ENCODE peak calls at places on chromosomes 13 and 19, in five cellular contexts. T is tibial artery; D is sigmoid colon; U is cardiac muscle cell; Y is CD8-positive, alpha-beta T cell. M is an unnamed sample.

GRCh38 chr19:55113570-55114039 is 3.8 kb downstream of the PPP1R12C start:
- DNase-seq in U (peak; percentile 95), Y (no peak), T (peak; percentile 94), D (peak; percentile 99), M (peak; percentile 75)

GRCh38 chr19:30082611-30083010 is 140.6 kb downstream of the URI1 start:
- DNase-seq in T (no peak), U (no peak), D (no peak), Y (no peak), M (no peak)

GRCh38 chr19:51742736-51743288 is 8.9 kb downstream of the FPR1 start:
- DNase-seq in U (no peak), Y (no peak), T (no peak), D (no peak), M (no peak)

GRCh38 chr13:59638404-59638803 is 525.3 kb downstream of the DIAPH3 start:
- DNase-seq in Y (no peak), D (no peak), U (no peak), T (no peak), M (no peak)

GRCh38 chr13:68628994-68629393 is 1398.9 kb upstream of the PCDH9 start:
- DNase-seq in D (no peak), T (no peak), U (no peak), Y (no peak), M (no peak)

GRCh38 chr13:112800057-112800456 is 110.2 kb downstream of the ATP11A start:
- DNase-seq in U (no peak), D (no peak), T (no peak), Y (no peak), M (no peak)

GRCh38 chr13:54733639-54734038 is 1705.0 kb downstream of the OLFM4 start:
- DNase-seq in T (no peak), D (no peak), Y (no peak), U (no peak), M (peak; percentile 1)

GRCh38 chr13:50599927-50600326 is 243.6 kb downstream of the DLEU7 start:
- DNase-seq in Y (no peak), T (no peak), U (no peak), D (no peak), M (no peak)

GRCh38 chr13:34458756-34459462 is 483.2 kb upstream of the NBEA start:
- DNase-seq in Y (no peak), D (peak; percentile 69), T (no peak), U (peak; percentile 6), M (no peak)

GRCh38 chr13:99892189-99892588 is 79.4 kb downstream of the ZIC5 start:
- DNase-seq in T (no peak), D (no peak), U (no peak), Y (no peak), M (peak; percentile 90)

GRCh38 chr19:45972081-45972943 is 1.4 kb downstream of the NOVA2 start:
- DNase-seq in Y (peak; percentile 22), T (peak; percentile 24), U (no peak), D (no peak), M (no peak)

GRCh38 chr13:28392896-28393295 is 102.0 kb downstream of the FLT1 start:
- DNase-seq in T (no peak), U (no peak), D (no peak), Y (no peak), M (no peak)

GRCh38 chr13:103757361-103757760 is 691.1 kb upstream of the SLC10A2 start:
- DNase-seq in U (no peak), T (no peak), Y (no peak), D (no peak), M (no peak)

GRCh38 chr19:53388904-53389303 is 6.0 kb upstream of the ZNF765 start:
- DNase-seq in D (no peak), U (no peak), Y (no peak), T (no peak), M (no peak)

GRCh38 chr13:44163108-44163507 is 210.5 kb upstream of the SERP2 start:
- DNase-seq in Y (no peak), T (no peak), U (no peak), D (no peak), M (no peak)

GRCh38 chr19:7869453-7869909 is 4.7 kb downstream of the PRR36 start:
- DNase-seq in U (peak; percentile 40), D (no peak), Y (peak; percentile 84), T (no peak), M (peak; percentile 51)

GRCh38 chr13:90760639-90761038 is 586.8 kb upstream of the MIR17HG start:
- DNase-seq in Y (no peak), T (no peak), U (no peak), D (no peak), M (no peak)

GRCh38 chr13:80454245-80454644 is 113.3 kb upstream of the SPRY2 start:
- DNase-seq in Y (no peak), D (no peak), T (no peak), U (peak; percentile 78), M (no peak)

GRCh38 chr13:37869756-37870488 is at the start of gene TRPC4:
- DNase-seq in Y (no peak), T (peak; percentile 30), D (peak; percentile 77), U (peak; percentile 83), M (no peak)

GRCh38 chr13:35848316-35848715 is 282.9 kb downstream of the DCLK1 start:
- DNase-seq in D (no peak), T (no peak), U (no peak), Y (no peak), M (no peak)

GRCh38 chr13:113742000-113742441 is 17.0 kb upstream of the TMEM255B start:
- DNase-seq in Y (peak; percentile 27), U (peak; percentile 50), T (peak; percentile 61), D (no peak), M (no peak)

DNA sequence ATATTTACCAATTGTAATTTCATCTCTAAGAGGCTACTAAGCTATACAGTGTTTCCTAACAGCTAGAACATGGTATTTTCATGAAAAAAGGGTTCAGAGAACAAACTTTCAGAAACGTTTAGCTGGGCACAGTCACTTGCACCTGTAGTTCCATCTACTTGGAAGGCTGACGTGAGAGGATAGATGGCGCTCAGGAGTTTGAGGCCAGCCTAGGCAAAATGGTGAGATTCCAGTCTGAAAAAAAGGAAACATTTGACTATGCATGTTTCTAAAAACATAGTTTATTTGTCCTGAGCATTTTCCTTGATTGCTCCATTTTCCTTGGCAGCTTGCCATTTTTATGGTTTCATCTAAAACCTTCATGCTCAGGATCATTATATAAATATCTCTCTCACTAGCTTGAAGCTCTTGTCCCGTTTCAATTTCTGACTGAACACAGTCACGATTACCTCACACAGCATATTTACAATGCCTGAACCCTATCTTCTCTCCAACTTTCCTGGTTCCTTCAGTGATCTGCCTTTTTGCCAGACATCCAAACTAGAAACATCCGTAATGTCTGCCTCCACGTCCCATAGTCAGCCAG is 200.8 kb downstream of the RGCC start:
- DNase-seq in Y (no peak), D (no peak), T (no peak), U (peak; percentile 76), M (no peak)
- H3K4me1 ChIP-seq in Y (no peaks in the 10 kb centered on the region), D (peaks cover 6% of the 10 kb centered on the region), T (no peaks in the 10 kb centered on the region), U (no peaks in the 10 kb centered on the region), M (no peaks in the 10 kb centered on the region)

GRCh38 chr19:47657719-47658118 is 48.8 kb downstream of the BICRA start:
- DNase-seq in U (no peak), T (no peak), Y (no peak), D (no peak), M (no peak)

GRCh38 chr19:47658431-47659383 is 49.8 kb downstream of the BICRA start:
- DNase-seq in Y (no peak), T (no peak), D (no peak), U (peak; percentile 78), M (no peak)

GRCh38 chr19:47661161-47661560 is 52.1 kb upstream of the EHD2 start:
- DNase-seq in U (no peak), T (peak; percentile 67), D (peak; percentile 78), Y (no peak), M (no peak)

GRCh38 chr19:47661571-47661970 is 51.7 kb upstream of the EHD2 start:
- DNase-seq in Y (no peak), D (no peak), T (no peak), U (peak; percentile 24), M (no peak)

DNA sequence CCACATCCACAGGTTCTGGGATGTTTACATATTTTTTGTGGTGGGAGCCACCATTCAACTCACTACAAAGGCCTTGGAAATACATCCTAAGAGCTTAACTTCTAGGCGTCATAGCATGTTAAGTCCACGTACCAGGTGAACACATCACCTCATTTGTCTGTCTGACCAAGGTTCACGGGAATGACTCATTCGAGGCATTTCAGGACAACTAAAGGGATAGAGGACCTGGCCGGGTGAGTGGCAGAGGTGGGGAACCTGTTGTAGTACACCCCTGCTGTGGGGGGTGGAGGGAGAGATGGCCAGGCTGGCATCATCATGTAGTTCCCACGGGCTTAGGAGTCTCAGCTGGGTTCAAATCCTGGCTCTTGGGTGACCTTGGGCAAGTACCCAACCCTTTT is 51.5 kb downstream of the BICRA start:
- DNase-seq in D (no peak), U (no peak), Y (no peak), T (no peak), M (no peak)
- H3K4me1 ChIP-seq in D (peaks cover 69% of the 10 kb centered on the region), U (peaks cover 7% of the 10 kb centered on the region), Y (no peaks in the 10 kb centered on the region), T (peaks cover 21% of the 10 kb centered on the region), M (no peaks in the 10 kb centered on the region)

GRCh38 chr19:18279266-18279515 is 2.2 kb downstream of the JUND start:
- DNase-seq in Y (no peak), D (no peak), U (no peak), T (no peak), M (no peak)
- H3K4me1 ChIP-seq in Y (peaks cover 38% of the 10 kb centered on the region), D (peaks cover 66% of the 10 kb centered on the region), U (peaks cover 7% of the 10 kb centered on the region), T (peaks cover 41% of the 10 kb centered on the region), M (peaks cover 22% of the 10 kb centered on the region)

DNA sequence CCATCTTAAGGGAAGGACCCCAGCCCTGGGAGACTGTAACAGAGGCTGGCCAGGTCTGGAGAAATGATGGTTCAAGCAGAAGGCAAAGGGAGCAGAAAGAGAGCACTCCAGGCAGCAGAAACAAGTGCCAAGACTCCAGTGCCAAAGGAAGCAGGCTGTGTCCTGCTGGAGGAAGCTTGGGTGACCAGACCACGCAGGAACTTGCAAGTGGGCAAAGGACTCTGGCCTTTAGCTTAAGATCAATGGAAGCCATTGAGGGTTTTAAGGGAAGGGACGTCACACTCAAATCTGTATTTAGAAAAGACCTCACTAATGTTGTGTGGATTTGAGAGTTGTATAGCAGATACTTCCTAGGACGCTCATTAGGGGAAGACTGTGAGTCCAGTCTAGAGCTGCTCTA is 95.5 kb downstream of the MIPEP start:
- DNase-seq in Y (no peak), U (no peak), T (no peak), D (no peak), M (no peak)
- H3K4me1 ChIP-seq in Y (no peaks in the 10 kb centered on the region), U (peaks cover 8% of the 10 kb centered on the region), T (no peaks in the 10 kb centered on the region), D (no peaks in the 10 kb centered on the region), M (no peaks in the 10 kb centered on the region)

GRCh38 chr19:35161434-35161743 is 6.9 kb downstream of the FXYD5 start:
- DNase-seq in Y (no peak), T (no peak), U (no peak), D (no peak), M (no peak)

GRCh38 chr19:35159606-35160005 is 5.1 kb downstream of the FXYD5 start:
- DNase-seq in T (no peak), U (no peak), Y (no peak), D (no peak), M (no peak)

GRCh38 chr19:35162471-35163326 is 8.2 kb downstream of the FXYD5 start:
- DNase-seq in D (peak; percentile 27), Y (no peak), T (no peak), U (no peak), M (no peak)

GRCh38 chr19:35157431-35157830 is 2.9 kb downstream of the FXYD5 start:
- DNase-seq in D (no peak), T (no peak), Y (no peak), U (no peak), M (no peak)

GRCh38 chr19:35160629-35161433 is 6.3 kb downstream of the FXYD5 start:
- DNase-seq in U (no peak), Y (no peak), D (no peak), T (no peak), M (no peak)
- H3K4me1 ChIP-seq in U (no peaks in the 10 kb centered on the region), Y (peaks cover 24% of the 10 kb centered on the region), D (no peaks in the 10 kb centered on the region), T (no peaks in the 10 kb centered on the region), M (no peaks in the 10 kb centered on the region)

GRCh38 chr19:13906910-13907309 is 909 bp downstream of the CC2D1A start:
- DNase-seq in Y (no peak), D (no peak), T (no peak), U (no peak), M (no peak)
- H3K4me1 ChIP-seq in Y (peaks cover 12% of the 10 kb centered on the region), D (peaks cover 14% of the 10 kb centered on the region), T (peaks cover 16% of the 10 kb centered on the region), U (peaks cover 4% of the 10 kb centered on the region), M (no peaks in the 10 kb centered on the region)